ENCODE peak calls at places on chromosome 11, in nine cellular contexts. One of them, this sample, is unnamed.
A peak's percentile ranks its signal among the peaks of the same experiment; 100 is the strongest.

GRCh38 chr11:91326280-91326679 is 898.3 kb upstream of the FAT3 start:
- DNase-seq in SK-N-SH: no peak
- DNase-seq in HCT116: no peak
- DNase-seq in neural progenitor cell: no peak
- DNase-seq in PC-3: no peak
- DNase-seq in hepatocyte: no peak
- DNase-seq in OCI-LY7: no peak
- DNase-seq in MM.1S: no peak
- DNase-seq in GM23248: no peak
- DNase-seq in this sample: no peak

GRCh38 chr11:111942826-111943225 is 5.7 kb downstream of the DIXDC1 start:
- DNase-seq in SK-N-SH: no peak
- DNase-seq in HCT116: no peak
- DNase-seq in neural progenitor cell: no peak
- DNase-seq in PC-3: no peak
- DNase-seq in hepatocyte: no peak
- DNase-seq in OCI-LY7: no peak
- DNase-seq in MM.1S: no peak
- DNase-seq in GM23248: peak; percentile 97
- DNase-seq in this sample: no peak

GRCh38 chr11:62908468-62909072 is 12.6 kb downstream of the CHRM1 start:
- DNase-seq in SK-N-SH: no peak
- DNase-seq in HCT116: no peak
- DNase-seq in neural progenitor cell: no peak
- DNase-seq in PC-3: no peak
- DNase-seq in hepatocyte: no peak
- DNase-seq in OCI-LY7: no peak
- DNase-seq in MM.1S: no peak
- DNase-seq in GM23248: no peak
- DNase-seq in this sample: no peak

GRCh38 chr11:14054708-14055107 is 92.2 kb downstream of the SPON1 start:
- DNase-seq in SK-N-SH: no peak
- DNase-seq in HCT116: no peak
- DNase-seq in neural progenitor cell: no peak
- DNase-seq in PC-3: no peak
- DNase-seq in hepatocyte: no peak
- DNase-seq in OCI-LY7: peak; percentile 43
- DNase-seq in MM.1S: no peak
- DNase-seq in GM23248: peak; percentile 86
- DNase-seq in this sample: no peak

GRCh38 chr11:61718613-61719302 is 33.7 kb upstream of the MYRF start:
- DNase-seq in SK-N-SH: peak; percentile 96
- DNase-seq in HCT116: no peak
- DNase-seq in neural progenitor cell: peak; percentile 85
- DNase-seq in PC-3: no peak
- DNase-seq in hepatocyte: peak; percentile 65
- DNase-seq in OCI-LY7: no peak
- DNase-seq in MM.1S: no peak
- DNase-seq in GM23248: peak; percentile 80
- DNase-seq in this sample: peak; percentile 85

GRCh38 chr11:63985812-63986155 is 454 bp upstream of the OTUB1 start:
- DNase-seq in SK-N-SH: peak; percentile 60
- DNase-seq in HCT116: no peak
- DNase-seq in neural progenitor cell: no peak
- DNase-seq in PC-3: no peak
- DNase-seq in hepatocyte: no peak
- DNase-seq in OCI-LY7: peak; percentile 68
- DNase-seq in MM.1S: peak; percentile 57
- DNase-seq in GM23248: peak; percentile 67
- DNase-seq in this sample: peak; percentile 66

GRCh38 chr11:95095858-95096587 is 6.4 kb downstream of the ENDOD1 start:
- DNase-seq in SK-N-SH: no peak
- DNase-seq in HCT116: no peak
- DNase-seq in neural progenitor cell: no peak
- DNase-seq in PC-3: peak; percentile 57
- DNase-seq in hepatocyte: no peak
- DNase-seq in OCI-LY7: peak; percentile 75
- DNase-seq in MM.1S: peak; percentile 55
- DNase-seq in GM23248: peak; percentile 85
- DNase-seq in this sample: no peak

GRCh38 chr11:9755561-9755960 is 91.7 kb downstream of the SWAP70 start:
- DNase-seq in SK-N-SH: no peak
- DNase-seq in HCT116: no peak
- DNase-seq in neural progenitor cell: no peak
- DNase-seq in PC-3: no peak
- DNase-seq in hepatocyte: no peak
- DNase-seq in OCI-LY7: no peak
- DNase-seq in MM.1S: no peak
- DNase-seq in GM23248: peak; percentile 53
- DNase-seq in this sample: no peak

GRCh38 chr11:44861829-44862545 is 88.7 kb downstream of the TP53I11 start:
- DNase-seq in SK-N-SH: no peak
- DNase-seq in HCT116: peak; percentile 89
- DNase-seq in neural progenitor cell: peak; percentile 58
- DNase-seq in PC-3: peak; percentile 97
- DNase-seq in hepatocyte: peak; percentile 86
- DNase-seq in OCI-LY7: no peak
- DNase-seq in MM.1S: peak; percentile 98
- DNase-seq in GM23248: peak; percentile 99
- DNase-seq in this sample: peak; percentile 64
- H3K4me1 ChIP-seq in SK-N-SH: peaks cover 17% of the 10 kb centered on the region
- H3K4me1 ChIP-seq in HCT116: peaks cover 14% of the 10 kb centered on the region
- H3K4me1 ChIP-seq in neural progenitor cell: peaks cover 82% of the 10 kb centered on the region
- H3K4me1 ChIP-seq in PC-3: peaks cover 16% of the 10 kb centered on the region
- H3K4me1 ChIP-seq in hepatocyte: peaks cover 7% of the 10 kb centered on the region
- H3K4me1 ChIP-seq in OCI-LY7: no peaks in the 10 kb centered on the region
- H3K4me1 ChIP-seq in MM.1S: peaks cover 20% of the 10 kb centered on the region
- H3K4me1 ChIP-seq in GM23248: peaks cover 14% of the 10 kb centered on the region
- H3K4me1 ChIP-seq in this sample: peaks cover 34% of the 10 kb centered on the region

DNA sequence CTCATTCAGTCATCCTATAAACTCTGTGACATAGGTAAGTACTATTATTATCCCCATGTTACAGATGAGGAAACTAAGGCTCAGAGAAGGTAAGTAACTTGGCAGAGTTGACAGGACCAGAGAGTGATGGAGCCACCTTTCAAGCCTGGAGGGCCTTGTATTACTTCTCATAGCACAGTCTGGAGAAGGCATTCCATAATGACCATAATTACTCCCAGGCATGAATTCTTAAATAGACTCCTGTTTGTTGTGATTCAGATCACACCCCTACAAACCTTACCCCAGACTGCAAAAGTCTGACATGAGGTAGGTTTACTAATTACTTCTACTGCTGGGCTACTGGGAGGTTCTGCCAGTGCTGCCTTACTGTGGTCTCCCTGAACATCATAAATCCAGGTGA is 77.0 kb downstream of the CD44 start:
- DNase-seq in SK-N-SH: no peak
- DNase-seq in HCT116: no peak
- DNase-seq in neural progenitor cell: no peak
- DNase-seq in PC-3: no peak
- DNase-seq in hepatocyte: no peak
- DNase-seq in OCI-LY7: no peak
- DNase-seq in MM.1S: no peak
- DNase-seq in GM23248: peak; percentile 27
- DNase-seq in this sample: no peak
- TF ChIP-seq EZH2phosphoT487 in SK-N-SH: no peak
- TF ChIP-seq EZH2phosphoT487 in HCT116: no peak
- TF ChIP-seq EZH2phosphoT487 in neural progenitor cell: no peak
- TF ChIP-seq EZH2phosphoT487 in PC-3: no peak
- TF ChIP-seq EZH2phosphoT487 in hepatocyte: no peak
- TF ChIP-seq EZH2phosphoT487 in OCI-LY7: no peak
- TF ChIP-seq EZH2phosphoT487 in MM.1S: no peak
- TF ChIP-seq EZH2phosphoT487 in GM23248: no peak
- TF ChIP-seq EZH2phosphoT487 in this sample: no peak

DNA sequence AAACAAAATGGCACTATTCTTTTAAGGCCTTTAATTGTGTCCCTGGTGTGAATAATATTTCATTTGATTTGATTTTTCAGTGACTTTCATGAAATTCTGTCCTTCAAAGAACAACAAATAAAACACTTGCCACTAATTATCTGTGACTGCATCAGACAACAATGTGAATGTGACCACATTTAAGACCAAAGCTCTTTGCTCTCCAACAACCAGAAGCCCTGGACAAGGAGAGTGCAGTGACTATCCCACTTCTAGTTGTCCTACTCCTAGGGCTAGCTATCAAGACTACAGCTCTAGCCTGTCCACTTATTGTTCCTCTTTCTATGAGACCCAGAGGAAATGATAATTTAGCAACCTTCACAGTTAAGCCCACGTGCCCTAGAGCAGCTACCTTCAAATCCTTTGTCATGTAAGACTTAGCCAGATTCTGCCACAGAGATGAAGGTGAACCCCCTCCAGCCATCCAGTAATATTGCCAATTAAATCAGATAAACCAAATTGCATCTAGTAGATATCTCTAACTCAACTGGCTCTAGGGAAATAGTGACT is 142.5 kb upstream of the BLID start:
- DNase-seq in SK-N-SH: no peak
- DNase-seq in HCT116: no peak
- DNase-seq in neural progenitor cell: no peak
- DNase-seq in PC-3: no peak
- DNase-seq in hepatocyte: no peak
- DNase-seq in OCI-LY7: no peak
- DNase-seq in MM.1S: no peak
- DNase-seq in GM23248: no peak
- DNase-seq in this sample: no peak
- H3K4me1 ChIP-seq in SK-N-SH: no peaks in the 10 kb centered on the region
- H3K4me1 ChIP-seq in HCT116: no peaks in the 10 kb centered on the region
- H3K4me1 ChIP-seq in neural progenitor cell: peaks cover 5% of the 10 kb centered on the region
- H3K4me1 ChIP-seq in PC-3: no peaks in the 10 kb centered on the region
- H3K4me1 ChIP-seq in hepatocyte: no peaks in the 10 kb centered on the region
- H3K4me1 ChIP-seq in OCI-LY7: no peaks in the 10 kb centered on the region
- H3K4me1 ChIP-seq in MM.1S: no peaks in the 10 kb centered on the region
- H3K4me1 ChIP-seq in GM23248: peaks cover 6% of the 10 kb centered on the region
- H3K4me1 ChIP-seq in this sample: no peaks in the 10 kb centered on the region

GRCh38 chr11:86740628-86741488 is 59.5 kb upstream of the PRSS23 start:
- DNase-seq in SK-N-SH: no peak
- DNase-seq in HCT116: peak; percentile 89
- DNase-seq in neural progenitor cell: peak; percentile 11
- DNase-seq in PC-3: peak; percentile 92
- DNase-seq in hepatocyte: peak; percentile 87
- DNase-seq in OCI-LY7: no peak
- DNase-seq in MM.1S: no peak
- DNase-seq in GM23248: peak; percentile 98
- DNase-seq in this sample: peak; percentile 66
- TF ChIP-seq EZH2phosphoT487 in SK-N-SH: no peak
- TF ChIP-seq EZH2phosphoT487 in HCT116: no peak
- TF ChIP-seq EZH2phosphoT487 in neural progenitor cell: no peak
- TF ChIP-seq EZH2phosphoT487 in PC-3: no peak
- TF ChIP-seq EZH2phosphoT487 in hepatocyte: no peak
- TF ChIP-seq EZH2phosphoT487 in OCI-LY7: no peak
- TF ChIP-seq EZH2phosphoT487 in MM.1S: no peak
- TF ChIP-seq EZH2phosphoT487 in GM23248: no peak
- TF ChIP-seq EZH2phosphoT487 in this sample: no peak

This sample was measured in GM23338.